ENCODE peak calls at places on chromosomes 7 and 10, in seven cellular contexts. One of them, this sample, is unnamed.

GRCh38 chr7:83015921-83016320 is 146.8 kb downstream of the PCLO start:
- DNase-seq in mammary epithelial cell: no peak
- DNase-seq in GM23248: no peak
- DNase-seq in colonic mucosa: no peak
- DNase-seq in fibroblast of lung: no peak
- DNase-seq in endodermal cell: no peak
- DNase-seq in mesendoderm: no peak
- DNase-seq in this sample: no peak

GRCh38 chr10:62205750-62206399 is 62.8 kb downstream of the RTKN2 start:
- DNase-seq in mammary epithelial cell: no peak
- DNase-seq in GM23248: no peak
- DNase-seq in colonic mucosa: no peak
- DNase-seq in fibroblast of lung: no peak
- DNase-seq in endodermal cell: no peak
- DNase-seq in mesendoderm: no peak
- DNase-seq in this sample: no peak

GRCh38 chr7:154817224-154817896 is 185.6 kb downstream of the PAXIP1 start:
- DNase-seq in mammary epithelial cell: no peak
- DNase-seq in GM23248: no peak
- DNase-seq in colonic mucosa: no peak
- DNase-seq in fibroblast of lung: no peak
- DNase-seq in endodermal cell: no peak
- DNase-seq in mesendoderm: no peak
- DNase-seq in this sample: no peak

GRCh38 chr10:85420501-85421191 is 945.9 kb downstream of the GRID1 start:
- DNase-seq in mammary epithelial cell: no peak
- DNase-seq in GM23248: no peak
- DNase-seq in colonic mucosa: no peak
- DNase-seq in fibroblast of lung: no peak
- DNase-seq in endodermal cell: peak
- DNase-seq in mesendoderm: peak
- DNase-seq in this sample: no peak

GRCh38 chr7:14936530-14936929 is 34.0 kb upstream of the DGKB start:
- DNase-seq in mammary epithelial cell: no peak
- DNase-seq in GM23248: peak
- DNase-seq in colonic mucosa: peak
- DNase-seq in fibroblast of lung: peak
- DNase-seq in endodermal cell: peak
- DNase-seq in mesendoderm: peak
- DNase-seq in this sample: no peak

GRCh38 chr7:101217388-101218235 is at the start of the genes PLOD3 and ZNHIT1:
- DNase-seq in mammary epithelial cell: peak
- DNase-seq in GM23248: peak
- DNase-seq in colonic mucosa: peak
- DNase-seq in fibroblast of lung: peak
- DNase-seq in endodermal cell: peak
- DNase-seq in mesendoderm: peak
- DNase-seq in this sample: peak

GRCh38 chr10:122986340-122986739 is 6.1 kb downstream of the PSTK start:
- DNase-seq in mammary epithelial cell: no peak
- DNase-seq in GM23248: peak
- DNase-seq in colonic mucosa: no peak
- DNase-seq in fibroblast of lung: peak
- DNase-seq in endodermal cell: no peak
- DNase-seq in mesendoderm: no peak
- DNase-seq in this sample: no peak

GRCh38 chr7:5711419-5711818 is 70.0 kb downstream of the RNF216 start:
- DNase-seq in mammary epithelial cell: no peak
- DNase-seq in GM23248: no peak
- DNase-seq in colonic mucosa: no peak
- DNase-seq in fibroblast of lung: no peak
- DNase-seq in endodermal cell: no peak
- DNase-seq in mesendoderm: no peak
- DNase-seq in this sample: no peak

GRCh38 chr7:83413831-83414230 is 235.1 kb downstream of the SEMA3E start:
- DNase-seq in mammary epithelial cell: no peak
- DNase-seq in GM23248: peak
- DNase-seq in colonic mucosa: no peak
- DNase-seq in fibroblast of lung: peak
- DNase-seq in endodermal cell: no peak
- DNase-seq in mesendoderm: no peak
- DNase-seq in this sample: no peak

GRCh38 chr10:8392216-8392615 is 337.7 kb downstream of the GATA3 start:
- DNase-seq in mammary epithelial cell: peak
- DNase-seq in GM23248: peak
- DNase-seq in colonic mucosa: no peak
- DNase-seq in fibroblast of lung: peak
- DNase-seq in endodermal cell: no peak
- DNase-seq in mesendoderm: no peak
- DNase-seq in this sample: no peak

GRCh38 chr10:33065111-33065510 is 107.1 kb upstream of the ITGB1 start:
- DNase-seq in mammary epithelial cell: no peak
- DNase-seq in GM23248: no peak
- DNase-seq in colonic mucosa: no peak
- DNase-seq in fibroblast of lung: no peak
- DNase-seq in endodermal cell: no peak
- DNase-seq in mesendoderm: no peak
- DNase-seq in this sample: no peak

GRCh38 chr10:28367865-28368541 is 65.1 kb upstream of the MPP7 start:
- DNase-seq in mammary epithelial cell: no peak
- DNase-seq in GM23248: no peak
- DNase-seq in colonic mucosa: peak
- DNase-seq in fibroblast of lung: peak
- DNase-seq in endodermal cell: no peak
- DNase-seq in mesendoderm: no peak
- DNase-seq in this sample: peak

GRCh38 chr7:31663072-31663471 is 23.9 kb upstream of the PPP1R17 start:
- DNase-seq in mammary epithelial cell: no peak
- DNase-seq in GM23248: no peak
- DNase-seq in colonic mucosa: no peak
- DNase-seq in fibroblast of lung: no peak
- DNase-seq in endodermal cell: peak
- DNase-seq in mesendoderm: peak
- DNase-seq in this sample: no peak

GRCh38 chr10:53109320-53109719 is 336.7 kb upstream of the MBL2 start:
- DNase-seq in mammary epithelial cell: no peak
- DNase-seq in GM23248: no peak
- DNase-seq in colonic mucosa: no peak
- DNase-seq in fibroblast of lung: no peak
- DNase-seq in endodermal cell: no peak
- DNase-seq in mesendoderm: no peak
- DNase-seq in this sample: no peak

GRCh38 chr10:111035542-111035941 is 41.3 kb upstream of the ADRA2A start:
- DNase-seq in mammary epithelial cell: no peak
- DNase-seq in GM23248: peak
- DNase-seq in colonic mucosa: no peak
- DNase-seq in fibroblast of lung: peak
- DNase-seq in endodermal cell: no peak
- DNase-seq in mesendoderm: no peak
- DNase-seq in this sample: no peak

GRCh38 chr7:751826-752225 is 24.7 kb upstream of the PRKAR1B start:
- DNase-seq in mammary epithelial cell: no peak
- DNase-seq in GM23248: no peak
- DNase-seq in colonic mucosa: no peak
- DNase-seq in fibroblast of lung: no peak
- DNase-seq in endodermal cell: no peak
- DNase-seq in mesendoderm: no peak
- DNase-seq in this sample: no peak

GRCh38 chr7:5689118-5689517 is 92.3 kb downstream of the RNF216 start:
- DNase-seq in mammary epithelial cell: no peak
- DNase-seq in GM23248: peak
- DNase-seq in colonic mucosa: no peak
- DNase-seq in fibroblast of lung: peak
- DNase-seq in endodermal cell: no peak
- DNase-seq in mesendoderm: no peak
- DNase-seq in this sample: no peak

GRCh38 chr7:47333131-47333887 is 248.6 kb downstream of the TNS3 start:
- DNase-seq in mammary epithelial cell: no peak
- DNase-seq in GM23248: no peak
- DNase-seq in colonic mucosa: no peak
- DNase-seq in fibroblast of lung: no peak
- DNase-seq in endodermal cell: no peak
- DNase-seq in mesendoderm: no peak
- DNase-seq in this sample: no peak

GRCh38 chr7:43143918-43144589 is 31.6 kb downstream of the HECW1 start:
- DNase-seq in mammary epithelial cell: peak
- DNase-seq in GM23248: no peak
- DNase-seq in colonic mucosa: no peak
- DNase-seq in fibroblast of lung: no peak
- DNase-seq in endodermal cell: no peak
- DNase-seq in mesendoderm: no peak
- DNase-seq in this sample: no peak

GRCh38 chr7:41656357-41656756 is 46.5 kb downstream of the INHBA start:
- DNase-seq in mammary epithelial cell: no peak
- DNase-seq in GM23248: peak
- DNase-seq in colonic mucosa: no peak
- DNase-seq in fibroblast of lung: peak
- DNase-seq in endodermal cell: no peak
- DNase-seq in mesendoderm: no peak
- DNase-seq in this sample: no peak

GRCh38 chr10:48705407-48705938 is 20.8 kb downstream of the WDFY4 start:
- DNase-seq in mammary epithelial cell: no peak
- DNase-seq in GM23248: no peak
- DNase-seq in colonic mucosa: no peak
- DNase-seq in fibroblast of lung: no peak
- DNase-seq in endodermal cell: no peak
- DNase-seq in mesendoderm: no peak
- DNase-seq in this sample: no peak

GRCh38 chr7:43594020-43594419 is 11.1 kb downstream of the STK17A start:
- DNase-seq in mammary epithelial cell: no peak
- DNase-seq in GM23248: no peak
- DNase-seq in colonic mucosa: no peak
- DNase-seq in fibroblast of lung: no peak
- DNase-seq in endodermal cell: no peak
- DNase-seq in mesendoderm: no peak
- DNase-seq in this sample: no peak

GRCh38 chr10:96292971-96293909 is 11.0 kb upstream of the DNTT start:
- DNase-seq in mammary epithelial cell: peak
- DNase-seq in GM23248: peak
- DNase-seq in colonic mucosa: peak
- DNase-seq in fibroblast of lung: peak
- DNase-seq in endodermal cell: peak
- DNase-seq in mesendoderm: peak
- DNase-seq in this sample: peak
- H3K9ac ChIP-seq in mammary epithelial cell: no peak
- H3K9ac ChIP-seq in GM23248: no peak
- H3K9ac ChIP-seq in colonic mucosa: no peak
- H3K9ac ChIP-seq in fibroblast of lung: no peak
- H3K9ac ChIP-seq in endodermal cell: no peak
- H3K9ac ChIP-seq in mesendoderm: no peak
- H3K9ac ChIP-seq in this sample: no peak

DNA sequence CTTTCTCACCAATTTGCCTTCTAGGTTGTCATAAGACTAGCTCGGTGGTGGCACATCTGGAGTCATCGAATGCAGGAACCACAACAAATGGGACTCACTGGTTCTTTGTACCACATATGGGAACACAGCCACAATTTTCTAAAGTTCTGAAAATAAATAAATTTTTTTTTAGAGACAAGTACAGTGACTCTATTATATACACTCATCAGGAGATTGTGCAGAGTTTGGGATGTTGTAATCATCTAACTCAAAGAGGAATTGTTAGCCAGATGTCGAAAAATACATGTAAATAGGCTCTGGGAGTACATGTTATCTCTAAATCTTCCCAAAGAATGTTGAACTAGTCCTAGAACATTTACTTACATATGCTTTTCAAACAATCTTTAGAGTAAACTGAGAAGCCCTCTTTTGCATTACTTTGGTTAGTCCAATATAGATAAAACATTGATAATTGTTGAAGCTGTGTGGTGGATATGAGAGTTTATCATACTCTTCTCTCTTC is 19.6 kb upstream of the SEPTIN7 start:
- DNase-seq in mammary epithelial cell: peak
- DNase-seq in GM23248: peak
- DNase-seq in colonic mucosa: no peak
- DNase-seq in fibroblast of lung: no peak
- DNase-seq in endodermal cell: no peak
- DNase-seq in mesendoderm: no peak
- DNase-seq in this sample: no peak
- H3K9ac ChIP-seq in mammary epithelial cell: no peak
- H3K9ac ChIP-seq in GM23248: no peak
- H3K9ac ChIP-seq in colonic mucosa: no peak
- H3K9ac ChIP-seq in fibroblast of lung: no peak
- H3K9ac ChIP-seq in endodermal cell: no peak
- H3K9ac ChIP-seq in mesendoderm: no peak
- H3K9ac ChIP-seq in this sample: no peak

GRCh38 chr10:72790216-72790990 is 98.5 kb downstream of the MCU start:
- DNase-seq in mammary epithelial cell: no peak
- DNase-seq in GM23248: no peak
- DNase-seq in colonic mucosa: no peak
- DNase-seq in fibroblast of lung: no peak
- DNase-seq in endodermal cell: no peak
- DNase-seq in mesendoderm: no peak
- DNase-seq in this sample: no peak

GRCh38 chr10:72794260-72794659 is 99.3 kb upstream of the OIT3 start:
- DNase-seq in mammary epithelial cell: peak
- DNase-seq in GM23248: peak
- DNase-seq in colonic mucosa: no peak
- DNase-seq in fibroblast of lung: peak
- DNase-seq in endodermal cell: no peak
- DNase-seq in mesendoderm: peak
- DNase-seq in this sample: no peak

GRCh38 chr10:72796042-72796441 is 97.5 kb upstream of the OIT3 start:
- DNase-seq in mammary epithelial cell: no peak
- DNase-seq in GM23248: peak
- DNase-seq in colonic mucosa: no peak
- DNase-seq in fibroblast of lung: peak
- DNase-seq in endodermal cell: no peak
- DNase-seq in mesendoderm: no peak
- DNase-seq in this sample: no peak

GRCh38 chr10:72793752-72794151 is 99.8 kb upstream of the OIT3 start:
- DNase-seq in mammary epithelial cell: no peak
- DNase-seq in GM23248: no peak
- DNase-seq in colonic mucosa: no peak
- DNase-seq in fibroblast of lung: no peak
- DNase-seq in endodermal cell: no peak
- DNase-seq in mesendoderm: no peak
- DNase-seq in this sample: no peak

DNA sequence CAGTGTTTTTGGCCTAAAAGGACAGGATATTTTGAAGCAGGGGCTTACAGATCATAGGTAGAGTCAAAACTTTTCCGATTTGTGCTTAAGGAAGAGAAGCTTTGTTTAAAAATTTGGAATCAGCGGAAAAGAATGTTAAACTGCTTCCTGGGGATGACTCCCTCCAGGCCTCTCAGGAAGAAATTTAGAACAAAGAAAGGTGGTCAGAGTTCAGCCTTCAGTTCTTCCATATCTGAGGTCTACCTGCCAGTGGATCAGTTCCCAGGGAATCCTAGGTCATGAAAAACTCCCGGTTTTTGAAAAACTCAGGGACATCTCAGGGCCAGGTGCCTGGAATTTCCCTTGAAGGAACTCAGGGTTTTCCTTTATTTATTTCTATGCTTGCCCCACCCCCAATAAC is 100.3 kb downstream of the MCU start:
- DNase-seq in mammary epithelial cell: no peak
- DNase-seq in GM23248: no peak
- DNase-seq in colonic mucosa: no peak
- DNase-seq in fibroblast of lung: peak
- DNase-seq in endodermal cell: no peak
- DNase-seq in mesendoderm: peak
- DNase-seq in this sample: no peak
- H3K9ac ChIP-seq in mammary epithelial cell: no peak
- H3K9ac ChIP-seq in GM23248: no peak
- H3K9ac ChIP-seq in colonic mucosa: no peak
- H3K9ac ChIP-seq in fibroblast of lung: no peak
- H3K9ac ChIP-seq in endodermal cell: no peak
- H3K9ac ChIP-seq in mesendoderm: peak
- H3K9ac ChIP-seq in this sample: no peak

GRCh38 chr7:139252451-139252850 is 21.4 kb downstream of the UBN2 start:
- DNase-seq in mammary epithelial cell: no peak
- DNase-seq in GM23248: peak
- DNase-seq in colonic mucosa: no peak
- DNase-seq in fibroblast of lung: peak
- DNase-seq in endodermal cell: no peak
- DNase-seq in mesendoderm: no peak
- DNase-seq in this sample: no peak
- H3K9ac ChIP-seq in mammary epithelial cell: no peak
- H3K9ac ChIP-seq in GM23248: no peak
- H3K9ac ChIP-seq in colonic mucosa: no peak
- H3K9ac ChIP-seq in fibroblast of lung: no peak
- H3K9ac ChIP-seq in endodermal cell: no peak
- H3K9ac ChIP-seq in mesendoderm: no peak
- H3K9ac ChIP-seq in this sample: no peak

This sample was measured in MM.1S.